ENCODE peak calls at places on chromosomes 1 and 21, in nine cellular contexts. N is transverse colon, U is neural progenitor cell, D is fibroblast of mammary gland, G is heart left ventricle, Y is GM23338, B is A549, C is hepatocyte, W is upper lobe of right lung. E is an unnamed sample.

GRCh38 chr1:31441558-31441957 is 28.5 kb downstream of the SERINC2 start:
- DNase-seq in D (no peak), G (no peak), B (no peak), W (no peak), Y (no peak), N (no peak), C (no peak), U (no peak), E (no peak)

GRCh38 chr21:36684957-36685714 is 13.8 kb upstream of the SIM2 start:
- DNase-seq in D (no peak), B (no peak), C (no peak), U (no peak), G (no peak), N (no peak), Y (no peak), W (no peak), E (no peak)

GRCh38 chr1:94537254-94537653 is 4.3 kb downstream of the F3 start:
- DNase-seq in Y (no peak), G (no peak), C (peak), B (no peak), D (no peak), N (no peak), U (no peak), W (no peak), E (no peak)

GRCh38 chr21:43913928-43914327 is 48.9 kb downstream of the AGPAT3 start:
- DNase-seq in Y (no peak), U (no peak), N (no peak), B (no peak), W (no peak), D (peak), C (no peak), G (peak), E (peak)

GRCh38 chr1:66676616-66677298 is 75.5 kb upstream of the DYNLT5 start:
- DNase-seq in U (no peak), N (no peak), W (no peak), C (peak), D (peak), Y (no peak), G (no peak), B (peak), E (peak)

GRCh38 chr1:27137022-27137542 is 17.8 kb downstream of the SLC9A1 start:
- DNase-seq in D (no peak), W (peak), B (no peak), Y (peak), G (peak), U (no peak), C (no peak), N (peak), E (peak)

GRCh38 chr1:210231846-210232523 is 611 bp upstream of the SERTAD4 start:
- DNase-seq in N (no peak), Y (no peak), U (no peak), G (peak), B (no peak), W (no peak), C (peak), D (peak), E (peak)

GRCh38 chr1:27968692-27969091 is 8.9 kb downstream of the XKR8 start:
- DNase-seq in N (no peak), D (peak), G (no peak), C (no peak), Y (no peak), U (no peak), B (peak), W (no peak), E (peak)

GRCh38 chr1:68293609-68294353 is 61.5 kb upstream of the WLS start:
- DNase-seq in C (peak), W (no peak), Y (peak), U (peak), G (peak), D (peak), N (no peak), B (no peak), E (peak)

GRCh38 chr1:115136106-115136505 is 46.8 kb upstream of the TSPAN2 start:
- DNase-seq in W (no peak), C (no peak), N (no peak), Y (no peak), U (no peak), D (no peak), B (peak), G (no peak), E (no peak)

GRCh38 chr1:155002479-155003226 is at the start of gene ZBTB7B:
- DNase-seq in G (peak), Y (no peak), W (peak), C (peak), U (peak), B (peak), D (no peak), N (peak), E (peak)

GRCh38 chr1:231934797-231935196 is 308.2 kb downstream of the DISC1 start:
- DNase-seq in W (no peak), G (peak), C (peak), B (peak), N (no peak), D (no peak), Y (no peak), U (peak), E (peak)

GRCh38 chr1:1782399-1783221 is 4.3 kb upstream of the NADK start:
- DNase-seq in Y (peak), D (peak), W (peak), G (peak), C (peak), U (peak), B (peak), N (peak), E (peak)

GRCh38 chr1:17370618-17371017 is 1.4 kb upstream of the PADI6 start:
- DNase-seq in Y (peak), B (peak), U (no peak), D (no peak), N (no peak), C (peak), W (no peak), G (no peak), E (no peak)

GRCh38 chr1:227449051-227449450 is 114.3 kb upstream of the ZNF678 start:
- DNase-seq in N (no peak), Y (peak), D (peak), B (peak), C (peak), U (peak), G (no peak), W (no peak), E (no peak)

GRCh38 chr1:55774446-55774845 is 559.3 kb upstream of the USP24 start:
- DNase-seq in N (no peak), C (no peak), Y (no peak), U (no peak), W (no peak), D (peak), G (no peak), B (no peak), E (no peak)

GRCh38 chr1:77605246-77606026 is 77.0 kb downstream of the ZZZ3 start:
- DNase-seq in G (peak), W (peak), B (no peak), D (peak), Y (no peak), U (no peak), N (peak), C (peak), E (peak)

GRCh38 chr1:234368320-234369032 is 4.8 kb upstream of the COA6 start:
- DNase-seq in Y (no peak), D (no peak), B (no peak), W (no peak), N (no peak), C (no peak), U (no peak), G (no peak), E (no peak)

GRCh38 chr1:24826510-24826909 is 81.3 kb downstream of the CLIC4 start:
- DNase-seq in C (no peak), U (no peak), G (no peak), D (no peak), B (no peak), N (no peak), Y (no peak), W (no peak), E (no peak)

GRCh38 chr1:200226969-200227303 is 182.9 kb downstream of the ZNF281 start:
- DNase-seq in N (no peak), U (no peak), D (no peak), B (no peak), C (no peak), W (no peak), Y (no peak), G (no peak), E (no peak)

GRCh38 chr1:176577651-176578197 is 114.7 kb downstream of the PAPPA2 start:
- DNase-seq in W (no peak), D (peak), N (no peak), C (no peak), Y (no peak), U (no peak), G (no peak), B (no peak), E (no peak)

GRCh38 chr1:64881281-64881680 is 85.1 kb downstream of the JAK1 start:
- DNase-seq in G (no peak), W (no peak), Y (no peak), U (no peak), C (no peak), B (no peak), N (no peak), D (peak), E (peak)

GRCh38 chr1:64878931-64879710 is 87.2 kb downstream of the JAK1 start:
- DNase-seq in G (no peak), N (no peak), C (no peak), W (no peak), U (no peak), B (no peak), D (no peak), Y (no peak), E (peak)

GRCh38 chr1:64878090-64878489 is 88.3 kb downstream of the JAK1 start:
- DNase-seq in C (no peak), Y (no peak), N (no peak), G (no peak), W (no peak), B (no peak), D (no peak), U (no peak), E (no peak)

GRCh38 chr1:64882574-64883255 is 83.6 kb downstream of the JAK1 start:
- DNase-seq in B (no peak), W (no peak), Y (no peak), N (no peak), G (no peak), C (no peak), D (no peak), U (no peak), E (no peak)

GRCh38 chr1:64880449-64880848 is 85.9 kb downstream of the JAK1 start:
- DNase-seq in U (no peak), N (no peak), W (no peak), Y (no peak), C (no peak), D (no peak), B (no peak), G (no peak), E (no peak)
- H3K4me3 ChIP-seq in U (no peak), N (no peak), W (no peak), Y (no peak), C (no peak), D (no peak), B (no peak), G (no peak), E (no peak)

DNA sequence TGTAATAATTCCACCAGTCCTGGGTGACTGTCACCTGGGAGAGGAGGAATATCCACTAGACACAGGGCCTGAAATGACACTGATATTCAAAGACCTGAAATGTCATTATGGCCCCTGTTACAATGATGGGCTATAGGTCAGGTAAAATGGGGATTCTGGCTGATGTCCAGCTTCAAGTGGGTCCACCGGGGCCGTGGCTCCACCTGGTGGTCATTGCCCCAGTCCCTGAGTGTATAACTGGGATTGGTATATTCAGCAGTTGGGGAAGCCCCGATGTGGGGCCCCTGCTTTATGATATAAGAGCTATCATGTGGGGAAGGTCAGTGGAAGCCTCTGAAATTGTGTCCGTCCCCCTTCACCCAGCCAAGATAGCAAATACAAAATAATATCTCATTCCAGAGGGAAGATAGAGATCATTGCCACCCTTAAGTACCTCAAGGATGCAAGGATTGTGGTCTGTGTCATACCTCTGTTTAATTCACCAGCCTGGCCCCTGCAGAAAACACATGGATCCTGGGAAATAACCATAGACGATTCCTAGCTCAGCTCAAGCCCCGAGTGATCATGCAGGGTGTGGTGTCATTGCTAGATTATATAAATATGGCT is 19.3 kb downstream of the PLEKHO1 start:
- DNase-seq in W (peak), D (peak), U (peak), G (peak), N (peak), Y (peak), B (peak), C (peak), E (peak)
- TF ChIP-seq CTCF in W (peak), D (peak), U (peak), G (peak), N (peak), Y (peak), B (peak), C (peak), E (peak)

GRCh38 chr1:9351654-9352271 is 59.1 kb downstream of the SPSB1 start:
- DNase-seq in G (no peak), Y (no peak), W (no peak), B (no peak), U (no peak), D (no peak), N (no peak), C (no peak), E (no peak)
- H3K4me3 ChIP-seq in G (no peak), Y (no peak), W (no peak), B (no peak), U (no peak), D (no peak), N (no peak), C (no peak), E (no peak)

GRCh38 chr1:206883876-206884275 is 13.4 kb upstream of the IL24 start:
- DNase-seq in D (no peak), G (no peak), Y (no peak), B (no peak), C (no peak), U (no peak), W (no peak), N (no peak), E (no peak)

GRCh38 chr1:206883160-206883559 is 14.1 kb upstream of the IL24 start:
- DNase-seq in N (no peak), W (no peak), D (no peak), Y (no peak), B (no peak), U (no peak), G (no peak), C (no peak), E (no peak)

GRCh38 chr1:206885341-206886060 is 11.7 kb upstream of the IL24 start:
- DNase-seq in Y (no peak), D (peak), G (no peak), W (no peak), N (no peak), U (no peak), B (no peak), C (no peak), E (no peak)

GRCh38 chr1:206880310-206880709 is 14.9 kb downstream of the IL20 start:
- DNase-seq in B (no peak), D (no peak), N (no peak), Y (no peak), G (no peak), W (no peak), U (no peak), C (no peak), E (no peak)

GRCh38 chr1:206882555-206882954 is 14.7 kb upstream of the IL24 start:
- DNase-seq in D (no peak), G (no peak), N (no peak), C (no peak), W (no peak), B (no peak), Y (peak), U (no peak), E (no peak)
- TF ChIP-seq CTCF in D (peak), G (no peak), N (no peak), C (no peak), W (no peak), B (no peak), Y (no peak), U (peak), E (no peak)

E was measured in choroid plexus epithelial cell.